ENCODE peak calls at places on chromosomes 3 and 15, in seven cellular contexts. L is upper lobe of left lung, T is testis, E is uterus, I is ovary, W is adrenal gland, F is IMR-90. U is an unnamed sample. For H3K4me1, the result is how much of the 10 kb centered on the place peaks cover.

GRCh38 chr3:115187149-115187757 is 40.2 kb upstream of the ZBTB20 start:
- DNase-seq in L (no peak), T (no peak), E (no peak), I (no peak), W (no peak), F (no peak), U (no peak)

GRCh38 chr3:54891540-54891897 is 36.3 kb downstream of the LRTM1 start:
- DNase-seq in L (peak), T (peak), E (peak), I (peak), W (peak), F (peak), U (no peak)

GRCh38 chr15:69729167-69729748 is 276.6 kb downstream of the RPLP1 start:
- DNase-seq in L (no peak), T (peak), E (no peak), I (peak), W (peak), F (peak), U (peak)

GRCh38 chr3:4738737-4739274 is 240.4 kb upstream of the BHLHE40 start:
- DNase-seq in L (no peak), T (no peak), E (no peak), I (no peak), W (peak), F (no peak), U (no peak)

GRCh38 chr3:146195030-146195429 is 34.0 kb upstream of the PLOD2 start:
- DNase-seq in L (no peak), T (no peak), E (no peak), I (no peak), W (no peak), F (no peak), U (no peak)

GRCh38 chr3:141050913-141051632 is at the start of gene SPSB4:
- DNase-seq in L (peak), T (peak), E (no peak), I (no peak), W (peak), F (peak), U (no peak)

GRCh38 chr3:168071535-168071934 is 24.2 kb downstream of the GOLIM4 start:
- DNase-seq in L (no peak), T (no peak), E (no peak), I (no peak), W (peak), F (peak), U (no peak)

GRCh38 chr3:56795097-56795806 is 6.5 kb downstream of the ARHGEF3 start:
- DNase-seq in L (peak), T (no peak), E (no peak), I (no peak), W (peak), F (peak), U (no peak)

GRCh38 chr15:64092864-64093626 is 593 bp downstream of the CIAO2A start:
- DNase-seq in L (peak), T (peak), E (peak), I (peak), W (peak), F (peak), U (peak)

GRCh38 chr15:40333922-40334492 is 6.7 kb downstream of the CCDC9B start:
- DNase-seq in L (peak), T (peak), E (peak), I (no peak), W (peak), F (peak), U (no peak)

GRCh38 chr3:177894021-177894690 is 642.1 kb upstream of the KCNMB2 start:
- DNase-seq in L (no peak), T (no peak), E (no peak), I (no peak), W (no peak), F (no peak), U (no peak)

GRCh38 chr3:174859109-174859735 is at the start of gene NAALADL2:
- DNase-seq in L (no peak), T (no peak), E (no peak), I (no peak), W (no peak), F (no peak), U (no peak)

GRCh38 chr3:175732053-175732452 is 872.9 kb downstream of the NAALADL2 start:
- DNase-seq in L (no peak), T (no peak), E (no peak), I (no peak), W (no peak), F (no peak), U (no peak)

GRCh38 chr3:86937306-86937791 is 53.6 kb downstream of the VGLL3 start:
- DNase-seq in L (no peak), T (peak), E (peak), I (no peak), W (peak), F (peak), U (no peak)

GRCh38 chr3:161559177-161559998 is 62.8 kb downstream of the OTOL1 start:
- DNase-seq in L (no peak), T (peak), E (no peak), I (no peak), W (peak), F (peak), U (no peak)

GRCh38 chr3:63631670-63632069 is 20.8 kb upstream of the SNTN start:
- DNase-seq in L (no peak), T (no peak), E (no peak), I (no peak), W (no peak), F (no peak), U (no peak)

GRCh38 chr3:159989973-159990846 is 1.6 kb downstream of the IL12A start:
- DNase-seq in L (no peak), T (no peak), E (no peak), I (no peak), W (no peak), F (no peak), U (no peak)

GRCh38 chr15:39453500-39454073 is 127.3 kb upstream of the THBS1 start:
- DNase-seq in L (peak), T (no peak), E (no peak), I (no peak), W (peak), F (no peak), U (no peak)

GRCh38 chr3:113769551-113769950 is 22.7 kb downstream of the ATP6V1A start:
- DNase-seq in L (no peak), T (no peak), E (no peak), I (no peak), W (peak), F (peak), U (no peak)

DNA sequence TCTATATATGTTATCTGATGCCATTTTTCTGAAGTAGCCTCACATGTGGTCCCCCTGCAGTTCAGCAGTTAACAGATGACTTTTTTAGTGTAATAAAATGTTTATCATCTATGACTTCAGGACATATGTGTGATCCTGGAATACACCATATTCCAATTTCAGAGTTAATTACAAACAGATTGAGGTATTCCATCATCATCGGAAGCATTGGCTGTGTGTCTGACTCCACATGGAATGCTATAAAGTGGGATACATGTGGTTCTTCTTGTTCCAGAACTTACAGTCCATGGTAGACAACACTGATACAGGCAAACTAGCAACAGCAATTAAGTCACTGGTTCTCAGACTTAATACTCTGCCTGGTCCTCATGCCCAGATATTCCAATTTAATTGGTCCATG is 45.8 kb upstream of the LIMD1 start:
- DNase-seq in L (no peak), T (no peak), E (no peak), I (no peak), W (no peak), F (no peak), U (no peak)
- H3K4me1 ChIP-seq in L (half or more), T (under half), E (under half), I (under half), W (half or more), F (under half), U (under half)

DNA sequence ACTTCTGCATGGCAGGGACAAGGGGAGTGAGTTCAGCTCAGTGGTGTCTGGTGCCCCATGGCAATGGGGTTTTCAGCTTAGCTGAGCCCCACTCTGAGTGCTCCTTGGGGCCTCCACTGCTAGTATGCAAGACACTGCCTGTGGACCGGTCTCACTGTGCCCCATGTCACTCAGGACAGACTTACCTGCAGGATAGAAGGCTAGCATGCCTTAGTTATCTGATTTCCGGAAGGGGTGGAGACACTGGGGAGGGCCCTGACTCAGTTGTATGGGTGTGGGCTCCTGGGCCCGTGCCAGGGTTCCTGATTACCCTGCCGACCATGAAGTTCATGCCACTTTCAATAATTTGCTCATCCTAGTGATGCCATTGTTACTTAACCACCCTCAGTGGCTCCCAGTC is 4.3 kb upstream of the SLC6A20 start:
- DNase-seq in L (no peak), T (no peak), E (no peak), I (no peak), W (no peak), F (no peak), U (no peak)
- TF ChIP-seq POLR2A in L (no peak), T (no peak), E (no peak), I (no peak), W (no peak), F (no peak), U (no peak)

GRCh38 chr15:25936004-25936403 is 72.9 kb upstream of the ATP10A start:
- DNase-seq in L (no peak), T (no peak), E (no peak), I (no peak), W (no peak), F (peak), U (no peak)

GRCh38 chr15:25931846-25932245 is 68.7 kb upstream of the ATP10A start:
- DNase-seq in L (no peak), T (no peak), E (no peak), I (no peak), W (no peak), F (peak), U (no peak)

GRCh38 chr15:25930931-25931330 is 67.8 kb upstream of the ATP10A start:
- DNase-seq in L (no peak), T (no peak), E (no peak), I (no peak), W (no peak), F (no peak), U (no peak)

GRCh38 chr15:25937796-25938195 is 74.7 kb upstream of the ATP10A start:
- DNase-seq in L (no peak), T (no peak), E (no peak), I (no peak), W (no peak), F (no peak), U (no peak)

GRCh38 chr15:25933456-25934158 is 70.5 kb upstream of the ATP10A start:
- DNase-seq in L (peak), T (peak), E (peak), I (peak), W (peak), F (peak), U (peak)
- H3K4me3 ChIP-seq in L (peak), T (no peak), E (no peak), I (no peak), W (peak), F (peak), U (no peak)

GRCh38 chr3:52218953-52219650 is 6.3 kb downstream of the TLR9 start:
- DNase-seq in L (peak), T (no peak), E (no peak), I (no peak), W (no peak), F (no peak), U (peak)
- H3K4me1 ChIP-seq in L (under half), T (under half), E (under half), I (under half), W (under half), F (under half), U (under half)

GRCh38 chr15:65578904-65579728 is 31.8 kb downstream of the INTS14 start:
- DNase-seq in L (no peak), T (no peak), E (no peak), I (no peak), W (no peak), F (no peak), U (no peak)
- TF ChIP-seq POLR2A in L (no peak), T (no peak), E (no peak), I (no peak), W (no peak), F (no peak), U (no peak)

DNA sequence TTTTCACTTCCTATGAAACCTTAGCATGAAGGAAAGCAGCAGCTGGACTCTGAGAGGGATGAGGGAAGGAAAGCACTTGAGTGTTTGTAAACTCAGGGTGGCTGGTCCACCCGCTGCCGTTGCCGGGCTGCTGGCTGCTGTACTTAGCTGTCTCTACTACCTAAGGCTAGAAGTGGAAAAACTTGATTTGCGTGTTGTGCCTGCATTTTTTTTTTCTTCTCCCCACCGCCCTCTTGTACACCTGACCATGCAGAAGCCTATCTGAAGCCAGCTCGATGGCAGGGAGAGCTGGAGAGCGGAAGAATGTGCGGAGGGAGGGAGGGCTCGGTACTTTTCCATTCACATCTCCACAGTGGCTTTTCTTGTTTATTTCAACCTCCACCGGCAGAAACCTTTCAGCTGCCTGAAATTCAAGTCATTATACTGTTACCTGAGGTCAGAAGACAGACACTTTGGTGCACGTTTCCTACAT is 4.8 kb upstream of the BCL6 start:
- DNase-seq in L (peak), T (no peak), E (no peak), I (no peak), W (peak), F (peak), U (peak)
- H3K4me3 ChIP-seq in L (peak), T (peak), E (peak), I (peak), W (peak), F (peak), U (peak)

DNA sequence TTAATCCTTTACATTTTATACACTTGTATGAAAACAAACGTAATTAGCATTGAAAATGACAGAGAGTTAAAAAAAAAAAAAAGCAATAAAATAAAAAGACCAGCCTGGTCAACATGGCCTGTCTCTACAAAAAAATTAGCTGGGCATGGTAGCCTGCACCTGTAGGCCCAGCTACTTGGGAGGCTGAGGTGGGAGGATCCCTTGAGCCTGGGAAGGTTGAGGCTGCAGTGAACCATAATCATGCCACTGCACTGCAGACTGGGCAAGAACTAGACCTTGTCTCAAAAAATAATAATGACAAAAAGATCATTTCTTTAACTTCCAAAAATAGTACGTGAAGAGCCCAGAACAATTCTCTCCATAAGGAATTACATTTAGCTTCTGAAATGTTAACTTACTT is 1.9 kb downstream of the SSR3 start:
- DNase-seq in L (no peak), T (no peak), E (no peak), I (no peak), W (no peak), F (no peak), U (no peak)
- H3K4me1 ChIP-seq in L (under half), T (under half), E (under half), I (under half), W (half or more), F (under half), U (under half)

GRCh38 chr15:41659190-41659589 is 1.0 kb upstream of the MGA start:
- DNase-seq in L (no peak), T (no peak), E (no peak), I (no peak), W (no peak), F (no peak), U (no peak)

GRCh38 chr15:41661078-41661528 is 898 bp downstream of the MGA start:
- DNase-seq in L (no peak), T (no peak), E (no peak), I (no peak), W (no peak), F (no peak), U (no peak)

GRCh38 chr15:41661529-41662225 is 1.5 kb downstream of the MGA start:
- DNase-seq in L (peak), T (peak), E (peak), I (peak), W (peak), F (peak), U (peak)

GRCh38 chr15:41659855-41660234 is 360 bp upstream of the MGA start:
- DNase-seq in L (peak), T (no peak), E (no peak), I (no peak), W (peak), F (no peak), U (no peak)

GRCh38 chr15:41660235-41661077 is at the start of gene MGA:
- DNase-seq in L (peak), T (peak), E (peak), I (peak), W (peak), F (peak), U (peak)
- TF ChIP-seq POLR2A in L (peak), T (no peak), E (peak), I (peak), W (peak), F (peak), U (peak)